ENCODE peak calls at places on chromosomes 3 and 15, in five cellular contexts. F, M, S, H and X are unnamed samples.

GRCh38 chr3:154552338-154552737 is 122.3 kb upstream of the GPR149 start:
- DNase-seq in H (no peak), S (peak), F (no peak), M (no peak), X (no peak)

GRCh38 chr3:194870394-194871110 is 184.9 kb downstream of the FAM43A start:
- DNase-seq in H (no peak), F (peak), M (no peak), S (no peak), X (no peak)

GRCh38 chr3:124281453-124282316 is 289.8 kb upstream of the ROPN1 start:
- DNase-seq in M (no peak), S (peak), H (no peak), F (peak), X (peak)

GRCh38 chr15:42100021-42100800 is 5.8 kb upstream of the PLA2G4D start:
- DNase-seq in F (peak), S (no peak), H (no peak), M (no peak), X (no peak)

GRCh38 chr3:17076940-17077605 is 192.3 kb downstream of the PLCL2 start:
- DNase-seq in S (no peak), H (no peak), F (no peak), M (no peak), X (no peak)

GRCh38 chr3:179250803-179251476 is at the start of gene KCNMB3:
- DNase-seq in S (no peak), F (no peak), H (no peak), M (no peak), X (no peak)

GRCh38 chr3:31288641-31289100 is 244.1 kb upstream of the STT3B start:
- DNase-seq in F (peak), H (no peak), M (no peak), S (no peak), X (peak)

GRCh38 chr3:68705695-68706429 is 226.5 kb downstream of the TAFA4 start:
- DNase-seq in M (peak), F (no peak), S (no peak), H (no peak), X (no peak)

GRCh38 chr3:72145506-72146380 is 360.8 kb upstream of the PROK2 start:
- DNase-seq in F (peak), S (no peak), M (no peak), H (peak), X (no peak)

GRCh38 chr3:101966202-101966722 is 116.9 kb downstream of the NFKBIZ start:
- DNase-seq in F (no peak), S (no peak), H (no peak), M (no peak), X (no peak)

GRCh38 chr3:143354342-143354741 is 234.8 kb downstream of the CHST2 start:
- DNase-seq in F (no peak), H (peak), M (no peak), S (no peak), X (no peak)

GRCh38 chr3:192892981-192893827 is 24.5 kb downstream of the MB21D2 start:
- DNase-seq in F (peak), H (peak), M (no peak), S (no peak), X (peak)

GRCh38 chr3:69568926-69569325 is 170.3 kb upstream of the MITF start:
- DNase-seq in S (no peak), F (peak), M (no peak), H (no peak), X (no peak)

GRCh38 chr15:52292780-52293392 is 2.7 kb downstream of the MYO5C start:
- DNase-seq in H (peak), S (peak), M (no peak), F (no peak), X (no peak)

GRCh38 chr3:179286331-179286730 is 35.4 kb upstream of the KCNMB3 start:
- DNase-seq in S (no peak), H (no peak), F (no peak), M (no peak), X (no peak)

GRCh38 chr3:50221413-50222168 is 14.4 kb upstream of the GNAI2 start:
- DNase-seq in F (no peak), H (peak), S (peak), M (no peak), X (no peak)

GRCh38 chr15:84398763-84399701 is 163.5 kb downstream of the GOLGA6L4 start:
- DNase-seq in M (no peak), H (no peak), F (no peak), S (no peak), X (no peak)

DNA sequence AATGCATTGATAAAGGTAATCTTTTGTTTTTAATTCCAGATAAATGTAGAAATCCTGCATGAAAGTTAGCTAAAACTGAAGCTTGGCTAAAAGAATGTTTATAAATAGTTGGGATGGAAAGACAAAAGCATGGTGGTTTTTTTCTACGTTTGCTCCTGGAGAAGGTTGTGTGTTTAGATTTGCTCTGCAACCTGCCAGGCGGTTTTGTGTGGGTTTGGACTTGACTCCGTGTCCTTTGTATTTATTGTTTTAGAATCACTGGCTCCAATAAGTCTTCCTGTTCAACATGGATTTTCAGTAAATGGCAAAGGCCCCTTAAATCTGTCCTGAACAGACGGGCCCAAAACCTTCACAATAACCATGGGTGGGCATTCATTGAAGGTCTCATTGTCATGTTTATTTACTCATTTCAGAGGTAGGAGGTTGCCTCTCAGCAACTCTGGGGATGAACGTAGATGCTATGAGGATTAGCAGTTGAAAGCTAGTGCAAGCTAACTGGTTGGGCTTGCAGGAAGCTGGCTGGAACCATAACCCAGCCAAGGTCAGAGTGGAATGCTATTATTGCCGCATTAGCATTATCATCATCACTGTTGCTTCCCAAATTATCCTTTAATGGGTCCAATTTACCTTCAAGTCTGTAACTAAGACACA is 60.6 kb upstream of the ADAMTS9 start:
- DNase-seq in M (no peak), H (no peak), F (no peak), S (no peak), X (no peak)
- TF ChIP-seq CTCF in M (no peak), H (no peak), F (no peak), S (no peak), X (no peak)

GRCh38 chr15:75069301-75069925 is 46.0 kb downstream of the PPCDC start:
- DNase-seq in M (no peak), S (peak), F (no peak), H (no peak), X (no peak)
- TF ChIP-seq CTCF in M (no peak), S (no peak), F (no peak), H (no peak), X (no peak)

GRCh38 chr15:70427120-70427519 is 329.4 kb upstream of the TLE3 start:
- DNase-seq in H (no peak), F (no peak), S (no peak), M (no peak), X (no peak)
- TF ChIP-seq CTCF in H (no peak), F (no peak), S (no peak), M (no peak), X (no peak)

DNA sequence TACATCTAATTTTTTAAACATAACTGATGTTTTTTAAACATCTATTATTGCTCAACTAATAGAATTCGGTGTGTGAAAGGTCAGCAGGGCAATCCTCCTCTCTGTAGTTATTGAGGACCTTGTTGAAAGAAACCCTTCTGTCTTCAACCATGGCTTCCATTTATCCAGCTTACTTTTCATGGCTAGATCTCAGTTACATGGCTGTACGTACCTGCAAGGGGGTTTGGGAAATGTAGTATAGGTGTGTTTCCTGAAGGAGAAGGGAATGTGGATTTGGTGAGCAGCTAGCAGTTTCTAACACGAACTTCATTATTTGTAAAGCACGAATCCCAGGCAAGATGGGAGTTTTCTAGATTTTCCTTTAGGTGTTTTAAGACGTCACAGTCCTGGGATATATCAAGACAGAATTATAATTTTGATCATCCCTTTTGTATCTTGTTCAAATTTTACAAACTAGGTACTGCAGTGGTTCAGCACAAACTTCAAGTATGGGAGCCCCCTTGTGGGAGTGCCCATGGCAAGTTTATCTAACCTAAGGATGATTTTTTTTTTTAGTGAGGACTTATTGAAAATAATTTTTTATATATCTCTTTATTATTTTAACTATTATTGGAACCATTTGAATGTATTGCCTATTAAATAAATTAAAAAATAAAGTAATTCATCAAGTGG is 41.6 kb downstream of the FBXL2 start:
- DNase-seq in H (no peak), F (peak), M (no peak), S (peak), X (no peak)
- TF ChIP-seq CTCF in H (no peak), F (peak), M (no peak), S (peak), X (no peak)

DNA sequence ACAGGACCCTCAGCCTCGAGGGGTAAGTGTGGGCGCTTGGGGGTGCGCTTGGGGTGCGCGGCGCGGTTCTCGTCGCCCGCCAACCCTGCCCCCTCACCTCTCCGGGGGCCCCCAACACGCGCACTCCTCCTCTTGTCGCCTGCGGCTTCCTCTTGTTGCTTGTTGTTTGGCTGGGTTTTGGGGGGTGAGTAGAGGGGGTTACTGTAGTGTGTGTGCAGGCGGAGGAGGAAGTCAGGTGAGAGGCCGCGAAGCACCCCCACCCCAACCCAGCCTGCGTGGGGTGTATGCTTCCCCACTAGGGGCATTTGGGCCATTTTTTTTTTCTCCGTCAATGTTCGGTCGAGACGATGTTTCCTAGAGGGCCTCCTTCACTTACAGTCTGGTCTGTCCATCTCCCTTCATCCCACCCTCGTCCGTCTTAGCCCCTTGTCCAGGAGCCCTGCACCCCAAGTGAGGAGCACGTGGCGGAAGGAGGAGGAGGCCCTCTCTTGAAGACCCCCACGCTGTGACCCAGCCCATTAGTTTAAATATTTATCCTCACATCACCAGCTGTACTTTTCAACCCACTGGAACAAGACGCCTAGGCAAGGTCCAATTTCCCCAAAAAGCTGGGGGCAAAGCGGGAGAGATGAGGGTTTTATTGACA is 20.4 kb upstream of the SATB1 start:
- DNase-seq in H (peak), M (no peak), S (no peak), F (no peak), X (no peak)
- TF ChIP-seq CTCF in H (peak), M (no peak), S (no peak), F (no peak), X (no peak)

DNA sequence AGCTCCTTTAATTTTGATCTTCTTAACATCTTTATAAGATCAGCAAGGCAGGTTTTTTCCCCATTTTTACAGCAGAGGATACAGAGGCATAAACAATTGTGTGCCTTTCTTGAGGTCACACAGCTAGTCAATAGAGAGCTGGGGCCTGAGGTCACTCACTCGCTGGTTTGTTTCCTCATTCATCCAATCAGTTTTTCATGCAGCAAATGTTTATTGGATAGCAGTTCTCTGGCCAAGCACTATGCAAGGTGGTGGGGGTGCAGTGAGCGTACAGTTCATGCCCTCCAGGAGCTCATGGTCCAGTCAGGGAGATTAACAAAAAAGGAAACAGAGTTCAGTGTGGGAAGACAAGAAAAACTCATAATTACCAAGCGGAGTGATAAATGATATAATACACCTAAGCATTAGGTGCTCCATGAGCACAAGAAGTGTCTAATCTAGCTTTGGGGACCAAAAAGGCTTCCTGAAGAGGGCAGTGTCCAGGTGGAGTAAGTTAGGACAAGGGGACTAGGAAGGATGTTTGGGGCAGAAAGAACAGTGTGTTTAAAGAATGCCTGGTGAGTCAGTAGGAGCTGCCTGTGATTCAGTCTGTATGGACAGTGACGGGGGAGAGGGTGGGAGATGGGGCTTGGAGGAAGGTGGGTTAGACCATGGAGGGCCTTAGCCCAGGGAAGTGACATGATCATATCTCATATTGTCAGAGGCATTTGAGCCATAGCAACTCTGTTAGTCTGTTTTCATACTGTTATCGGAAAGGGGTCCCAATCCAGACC is 29.3 kb downstream of the MAP2K5 start:
- DNase-seq in M (no peak), H (no peak), S (no peak), F (peak), X (no peak)
- TF ChIP-seq CTCF in M (no peak), H (no peak), S (no peak), F (peak), X (no peak)

DNA sequence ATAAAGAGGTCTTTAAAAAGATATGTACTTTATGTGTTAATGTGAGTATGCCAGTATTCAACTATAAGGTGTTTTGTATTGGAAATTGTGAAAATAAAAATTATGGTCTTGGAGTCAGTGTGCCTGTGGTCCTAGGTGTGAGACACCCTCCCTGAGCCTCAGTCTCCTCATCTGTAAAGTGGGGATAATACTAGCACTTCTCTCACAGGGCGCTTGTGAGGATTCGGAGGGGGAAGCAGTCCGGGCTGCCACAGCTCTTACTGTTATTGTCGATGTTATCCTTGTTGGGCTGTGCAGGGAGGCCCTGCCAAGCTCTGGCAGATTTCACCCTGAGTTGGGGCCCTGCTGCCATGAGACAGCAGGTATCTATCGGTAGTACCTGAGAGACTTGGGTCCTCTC is 26.7 kb upstream of the FBLN2 start:
- DNase-seq in H (no peak), M (no peak), F (no peak), S (no peak), X (no peak)
- TF ChIP-seq CTCF in H (no peak), M (no peak), F (no peak), S (no peak), X (no peak)

GRCh38 chr15:80530737-80531365 is 126.7 kb downstream of the ARNT2 start:
- DNase-seq in M (no peak), F (peak), H (no peak), S (no peak), X (no peak)

GRCh38 chr15:80526556-80527340 is 122.6 kb downstream of the ARNT2 start:
- DNase-seq in F (peak), M (no peak), H (no peak), S (no peak), X (no peak)

GRCh38 chr15:80525853-80526252 is 121.7 kb downstream of the ARNT2 start:
- DNase-seq in F (no peak), M (no peak), H (no peak), S (no peak), X (no peak)

GRCh38 chr15:80527961-80528360 is 123.8 kb downstream of the ARNT2 start:
- DNase-seq in M (no peak), F (no peak), S (no peak), H (no peak), X (no peak)

DNA sequence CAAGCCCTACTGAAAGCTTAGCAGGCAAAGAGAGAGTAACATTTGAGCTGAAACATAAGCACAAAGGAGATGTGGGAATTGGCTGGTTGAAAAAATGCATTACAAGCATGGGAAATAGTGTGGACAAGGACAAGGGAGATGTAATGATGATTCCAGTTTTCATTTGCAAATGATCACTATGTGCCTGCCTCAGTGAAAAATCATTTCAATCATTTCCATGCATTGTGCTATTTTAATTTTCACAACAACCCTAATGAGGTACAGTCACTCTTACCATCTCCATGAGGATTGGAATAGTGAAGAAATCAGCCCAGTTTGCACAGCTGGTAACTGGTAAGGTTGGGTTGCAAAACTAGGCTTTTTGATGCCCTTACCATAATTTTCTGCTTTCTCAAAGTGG is 123.2 kb downstream of the ARNT2 start:
- DNase-seq in H (no peak), F (no peak), S (no peak), M (no peak), X (no peak)
- TF ChIP-seq CTCF in H (no peak), F (no peak), S (no peak), M (no peak), X (no peak)

DNA sequence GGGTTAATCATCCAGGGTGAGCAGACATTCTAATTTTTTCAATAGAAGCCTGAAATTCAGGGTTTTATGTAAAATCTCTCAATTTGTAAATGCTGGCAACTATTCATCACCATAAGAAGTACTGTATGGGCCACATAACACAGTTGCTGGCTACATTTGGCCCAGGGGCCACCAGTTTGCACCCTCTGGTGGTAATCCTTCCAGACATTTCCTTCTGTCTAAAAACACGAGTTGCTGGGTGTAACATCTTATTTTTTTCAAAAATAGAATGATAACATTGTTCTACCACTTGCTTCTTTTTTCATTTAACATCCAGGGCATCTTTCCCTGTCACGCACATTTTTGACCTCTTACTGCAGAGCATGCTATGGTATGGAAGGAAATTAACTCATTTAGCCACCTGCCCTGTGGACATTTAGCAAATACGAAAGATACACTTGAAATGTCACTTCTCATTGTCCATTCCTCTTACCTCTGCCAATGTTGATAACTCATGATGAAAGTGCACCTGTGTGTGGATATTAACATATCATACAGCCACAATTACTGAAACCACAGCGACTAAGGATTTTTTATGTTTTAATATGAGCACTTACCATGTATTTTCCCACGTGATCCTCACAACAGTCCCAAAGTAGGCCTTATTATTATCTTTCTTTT is 117.5 kb upstream of the ARHGEF3 start:
- DNase-seq in H (no peak), M (no peak), F (no peak), S (peak), X (no peak)
- TF ChIP-seq CTCF in H (no peak), M (no peak), F (no peak), S (peak), X (no peak)